ENCODE peak calls at places on chromosomes 6 and 20, in six cellular contexts. One of them, this sample, is unnamed.

GRCh38 chr6:28789553-28790083 is 134.2 kb downstream of the TRIM27 start:
- DNase-seq in GM04504: no peak
- DNase-seq in cardiac muscle cell: peak; percentile 61
- DNase-seq in lower leg skin: no peak
- DNase-seq in coronary artery: no peak
- DNase-seq in fibroblast of pulmonary artery: peak; percentile 57
- DNase-seq in this sample: no peak

GRCh38 chr20:50987493-50988210 is 29.0 kb downstream of the MOCS3 start:
- DNase-seq in coronary artery: no peak
- DNase-seq in cardiac muscle cell: peak; percentile 94
- DNase-seq in lower leg skin: peak; percentile 81
- DNase-seq in GM04504: peak; percentile 69
- DNase-seq in fibroblast of pulmonary artery: peak; percentile 93
- DNase-seq in this sample: peak; percentile 88

GRCh38 chr6:157089258-157089657 is 234.1 kb downstream of the TMEM242 start:
- DNase-seq in lower leg skin: no peak
- DNase-seq in GM04504: peak; percentile 43
- DNase-seq in fibroblast of pulmonary artery: peak; percentile 79
- DNase-seq in coronary artery: no peak
- DNase-seq in cardiac muscle cell: peak; percentile 63
- DNase-seq in this sample: peak; percentile 72

GRCh38 chr6:45538636-45539035 is 160.9 kb upstream of the SUPT3H start:
- DNase-seq in cardiac muscle cell: peak; percentile 27
- DNase-seq in GM04504: peak; percentile 56
- DNase-seq in coronary artery: no peak
- DNase-seq in lower leg skin: peak; percentile 70
- DNase-seq in fibroblast of pulmonary artery: peak; percentile 13
- DNase-seq in this sample: no peak

GRCh38 chr20:3172933-3173581 is at the start of gene LZTS3:
- DNase-seq in GM04504: no peak
- DNase-seq in cardiac muscle cell: peak; percentile 57
- DNase-seq in coronary artery: peak; percentile 84
- DNase-seq in fibroblast of pulmonary artery: peak; percentile 42
- DNase-seq in lower leg skin: peak; percentile 49
- DNase-seq in this sample: peak; percentile 87

GRCh38 chr6:38058022-38058421 is 238.5 kb downstream of the ZFAND3 start:
- DNase-seq in coronary artery: no peak
- DNase-seq in cardiac muscle cell: no peak
- DNase-seq in GM04504: peak; percentile 20
- DNase-seq in lower leg skin: no peak
- DNase-seq in fibroblast of pulmonary artery: peak; percentile 11
- DNase-seq in this sample: no peak

GRCh38 chr20:37071481-37071911 is 24.3 kb downstream of the RBL1 start:
- DNase-seq in cardiac muscle cell: peak; percentile 23
- DNase-seq in lower leg skin: peak; percentile 18
- DNase-seq in fibroblast of pulmonary artery: peak; percentile 18
- DNase-seq in GM04504: peak; percentile 16
- DNase-seq in coronary artery: no peak
- DNase-seq in this sample: no peak

GRCh38 chr6:53070808-53071207 is 5.6 kb downstream of the FBXO9 start:
- DNase-seq in coronary artery: no peak
- DNase-seq in fibroblast of pulmonary artery: peak; percentile 16
- DNase-seq in cardiac muscle cell: no peak
- DNase-seq in GM04504: no peak
- DNase-seq in lower leg skin: no peak
- DNase-seq in this sample: no peak

GRCh38 chr6:166105341-166106075 is 62.1 kb downstream of the TBXT start:
- DNase-seq in fibroblast of pulmonary artery: no peak
- DNase-seq in coronary artery: no peak
- DNase-seq in cardiac muscle cell: no peak
- DNase-seq in GM04504: no peak
- DNase-seq in lower leg skin: no peak
- DNase-seq in this sample: no peak

GRCh38 chr6:71727632-71728294 is 158.6 kb upstream of the RIMS1 start:
- DNase-seq in fibroblast of pulmonary artery: no peak
- DNase-seq in lower leg skin: no peak
- DNase-seq in coronary artery: no peak
- DNase-seq in GM04504: no peak
- DNase-seq in cardiac muscle cell: peak; percentile 0
- DNase-seq in this sample: no peak

GRCh38 chr6:45584127-45584526 is 206.4 kb upstream of the SUPT3H start:
- DNase-seq in coronary artery: no peak
- DNase-seq in GM04504: no peak
- DNase-seq in cardiac muscle cell: no peak
- DNase-seq in fibroblast of pulmonary artery: no peak
- DNase-seq in lower leg skin: no peak
- DNase-seq in this sample: no peak

GRCh38 chr6:135251416-135251815 is 70.3 kb downstream of the MYB start:
- DNase-seq in coronary artery: no peak
- DNase-seq in lower leg skin: no peak
- DNase-seq in cardiac muscle cell: no peak
- DNase-seq in GM04504: no peak
- DNase-seq in fibroblast of pulmonary artery: no peak
- DNase-seq in this sample: no peak

GRCh38 chr6:36296240-36296639 is 26.4 kb downstream of the PNPLA1 start:
- DNase-seq in GM04504: peak; percentile 8
- DNase-seq in coronary artery: no peak
- DNase-seq in fibroblast of pulmonary artery: peak; percentile 31
- DNase-seq in lower leg skin: no peak
- DNase-seq in cardiac muscle cell: peak; percentile 39
- DNase-seq in this sample: no peak

GRCh38 chr6:153125032-153125431 is 6.0 kb downstream of the RGS17 start:
- DNase-seq in cardiac muscle cell: no peak
- DNase-seq in coronary artery: no peak
- DNase-seq in fibroblast of pulmonary artery: no peak
- DNase-seq in lower leg skin: no peak
- DNase-seq in GM04504: no peak
- DNase-seq in this sample: no peak

GRCh38 chr6:33428219-33428890 is 8.5 kb downstream of the SYNGAP1 start:
- DNase-seq in coronary artery: no peak
- DNase-seq in lower leg skin: no peak
- DNase-seq in GM04504: no peak
- DNase-seq in cardiac muscle cell: peak; percentile 34
- DNase-seq in fibroblast of pulmonary artery: peak; percentile 38
- DNase-seq in this sample: no peak